ENCODE peak calls at places on chromosomes 6 and 20, in five cellular contexts. One of them, this sample, is unnamed.

GRCh38 chr6:133062077-133062476 is 179.1 kb upstream of the EYA4 start:
- DNase-seq in esophagus muscularis mucosa: no peak
- DNase-seq in ovary: no peak
- DNase-seq in GM12865: no peak
- DNase-seq in astrocyte of the spinal cord: peak; percentile 88
- DNase-seq in this sample: peak; percentile 46

GRCh38 chr20:37986873-37987601 is 46.2 kb downstream of the TTI1 start:
- DNase-seq in esophagus muscularis mucosa: no peak
- DNase-seq in ovary: no peak
- DNase-seq in astrocyte of the spinal cord: peak; percentile 55
- DNase-seq in GM12865: no peak
- DNase-seq in this sample: peak; percentile 8

GRCh38 chr6:14094721-14095120 is 22.9 kb upstream of the CD83 start:
- DNase-seq in ovary: no peak
- DNase-seq in esophagus muscularis mucosa: no peak
- DNase-seq in GM12865: no peak
- DNase-seq in astrocyte of the spinal cord: no peak
- DNase-seq in this sample: peak; percentile 29

GRCh38 chr6:39553811-39554802 is 171.1 kb downstream of the KIF6 start:
- DNase-seq in esophagus muscularis mucosa: no peak
- DNase-seq in GM12865: no peak
- DNase-seq in astrocyte of the spinal cord: peak; percentile 48
- DNase-seq in ovary: no peak
- DNase-seq in this sample: no peak

GRCh38 chr6:36655073-36655847 is 23.3 kb upstream of the CDKN1A start:
- DNase-seq in GM12865: peak; percentile 49
- DNase-seq in ovary: no peak
- DNase-seq in esophagus muscularis mucosa: no peak
- DNase-seq in astrocyte of the spinal cord: no peak
- DNase-seq in this sample: no peak

GRCh38 chr6:129598244-129599187 is 111.5 kb downstream of the ARHGAP18 start:
- DNase-seq in astrocyte of the spinal cord: peak; percentile 86
- DNase-seq in ovary: no peak
- DNase-seq in esophagus muscularis mucosa: no peak
- DNase-seq in GM12865: peak; percentile 84
- DNase-seq in this sample: peak; percentile 82

GRCh38 chr6:39362487-39362865 is 40.0 kb upstream of the KCNK16 start:
- DNase-seq in esophagus muscularis mucosa: no peak
- DNase-seq in ovary: no peak
- DNase-seq in GM12865: no peak
- DNase-seq in astrocyte of the spinal cord: no peak
- DNase-seq in this sample: no peak

GRCh38 chr6:27332692-27333641 is 20.9 kb upstream of the POM121L2 start:
- DNase-seq in astrocyte of the spinal cord: peak; percentile 43
- DNase-seq in GM12865: peak; percentile 80
- DNase-seq in ovary: peak; percentile 48
- DNase-seq in esophagus muscularis mucosa: no peak
- DNase-seq in this sample: peak; percentile 43

GRCh38 chr6:51584163-51584562 is 503.2 kb downstream of the PKHD1 start:
- DNase-seq in ovary: no peak
- DNase-seq in astrocyte of the spinal cord: no peak
- DNase-seq in esophagus muscularis mucosa: no peak
- DNase-seq in GM12865: no peak
- DNase-seq in this sample: no peak

GRCh38 chr6:38974389-38975133 is 74.0 kb upstream of the GLP1R start:
- DNase-seq in esophagus muscularis mucosa: no peak
- DNase-seq in astrocyte of the spinal cord: no peak
- DNase-seq in GM12865: no peak
- DNase-seq in ovary: no peak
- DNase-seq in this sample: peak; percentile 87

GRCh38 chr6:88561034-88561973 is 395.2 kb upstream of the CNR1 start:
- DNase-seq in astrocyte of the spinal cord: no peak
- DNase-seq in esophagus muscularis mucosa: no peak
- DNase-seq in GM12865: peak; percentile 25
- DNase-seq in ovary: no peak
- DNase-seq in this sample: no peak

GRCh38 chr6:13006578-13007300 is 290.2 kb downstream of the PHACTR1 start:
- DNase-seq in astrocyte of the spinal cord: peak; percentile 8
- DNase-seq in GM12865: no peak
- DNase-seq in ovary: no peak
- DNase-seq in esophagus muscularis mucosa: no peak
- DNase-seq in this sample: no peak

GRCh38 chr20:62953839-62954703 is 1.6 kb downstream of the SLC17A9 start:
- DNase-seq in GM12865: peak; percentile 93
- DNase-seq in ovary: peak; percentile 84
- DNase-seq in esophagus muscularis mucosa: no peak
- DNase-seq in astrocyte of the spinal cord: peak; percentile 54
- DNase-seq in this sample: peak; percentile 86

GRCh38 chr20:23679448-23680092 is 9.3 kb downstream of the CST4 start:
- DNase-seq in ovary: no peak
- DNase-seq in astrocyte of the spinal cord: no peak
- DNase-seq in GM12865: no peak
- DNase-seq in esophagus muscularis mucosa: peak; percentile 75
- DNase-seq in this sample: no peak

GRCh38 chr6:43806758-43807227 is 36.8 kb downstream of the VEGFA start:
- DNase-seq in esophagus muscularis mucosa: no peak
- DNase-seq in ovary: no peak
- DNase-seq in GM12865: no peak
- DNase-seq in astrocyte of the spinal cord: no peak
- DNase-seq in this sample: no peak

GRCh38 chr6:132365319-132365907 is 35.9 kb downstream of the MOXD1 start:
- DNase-seq in esophagus muscularis mucosa: no peak
- DNase-seq in ovary: no peak
- DNase-seq in GM12865: peak; percentile 79
- DNase-seq in astrocyte of the spinal cord: peak; percentile 48
- DNase-seq in this sample: peak; percentile 81

GRCh38 chr20:62935204-62935967 is 2.6 kb upstream of the GID8 start:
- DNase-seq in ovary: no peak
- DNase-seq in esophagus muscularis mucosa: no peak
- DNase-seq in GM12865: no peak
- DNase-seq in astrocyte of the spinal cord: no peak
- DNase-seq in this sample: no peak

GRCh38 chr6:7684076-7684475 is 41.8 kb upstream of the BMP6 start:
- DNase-seq in GM12865: no peak
- DNase-seq in ovary: no peak
- DNase-seq in esophagus muscularis mucosa: peak; percentile 50
- DNase-seq in astrocyte of the spinal cord: no peak
- DNase-seq in this sample: no peak

GRCh38 chr20:59010321-59010994 is 3.4 kb upstream of the CTSZ start:
- DNase-seq in ovary: no peak
- DNase-seq in GM12865: no peak
- DNase-seq in esophagus muscularis mucosa: no peak
- DNase-seq in astrocyte of the spinal cord: peak; percentile 19
- DNase-seq in this sample: no peak

GRCh38 chr20:49866051-49866450 is 49.3 kb downstream of the SPATA2 start:
- DNase-seq in astrocyte of the spinal cord: no peak
- DNase-seq in GM12865: peak; percentile 77
- DNase-seq in esophagus muscularis mucosa: no peak
- DNase-seq in ovary: no peak
- DNase-seq in this sample: peak; percentile 95

GRCh38 chr6:102549221-102549874 is 1155.8 kb downstream of the GRIK2 start:
- DNase-seq in ovary: no peak
- DNase-seq in esophagus muscularis mucosa: no peak
- DNase-seq in GM12865: no peak
- DNase-seq in astrocyte of the spinal cord: no peak
- DNase-seq in this sample: no peak

GRCh38 chr6:127842562-127842961 is 58.3 kb downstream of the THEMIS start:
- DNase-seq in astrocyte of the spinal cord: no peak
- DNase-seq in ovary: no peak
- DNase-seq in esophagus muscularis mucosa: no peak
- DNase-seq in GM12865: no peak
- DNase-seq in this sample: no peak

GRCh38 chr20:23234311-23235078 is 116.1 kb upstream of the NXT1 start:
- DNase-seq in GM12865: no peak
- DNase-seq in ovary: no peak
- DNase-seq in esophagus muscularis mucosa: peak; percentile 68
- DNase-seq in astrocyte of the spinal cord: peak; percentile 10
- DNase-seq in this sample: peak; percentile 30

GRCh38 chr6:146914563-146915483 is 289.4 kb upstream of the STXBP5 start:
- DNase-seq in astrocyte of the spinal cord: peak; percentile 98
- DNase-seq in GM12865: no peak
- DNase-seq in esophagus muscularis mucosa: no peak
- DNase-seq in ovary: peak; percentile 57
- DNase-seq in this sample: peak; percentile 98

GRCh38 chr20:37524859-37525708 is 2.6 kb downstream of the BLCAP start:
- DNase-seq in esophagus muscularis mucosa: no peak
- DNase-seq in astrocyte of the spinal cord: no peak
- DNase-seq in ovary: no peak
- DNase-seq in GM12865: no peak
- DNase-seq in this sample: no peak

GRCh38 chr6:95078457-95078856 is 498.9 kb upstream of the MANEA start:
- DNase-seq in ovary: no peak
- DNase-seq in astrocyte of the spinal cord: no peak
- DNase-seq in esophagus muscularis mucosa: no peak
- DNase-seq in GM12865: no peak
- DNase-seq in this sample: no peak
- TF ChIP-seq CTCF in ovary: no peak
- TF ChIP-seq CTCF in astrocyte of the spinal cord: no peak
- TF ChIP-seq CTCF in esophagus muscularis mucosa: no peak
- TF ChIP-seq CTCF in GM12865: no peak
- TF ChIP-seq CTCF in this sample: no peak

DNA sequence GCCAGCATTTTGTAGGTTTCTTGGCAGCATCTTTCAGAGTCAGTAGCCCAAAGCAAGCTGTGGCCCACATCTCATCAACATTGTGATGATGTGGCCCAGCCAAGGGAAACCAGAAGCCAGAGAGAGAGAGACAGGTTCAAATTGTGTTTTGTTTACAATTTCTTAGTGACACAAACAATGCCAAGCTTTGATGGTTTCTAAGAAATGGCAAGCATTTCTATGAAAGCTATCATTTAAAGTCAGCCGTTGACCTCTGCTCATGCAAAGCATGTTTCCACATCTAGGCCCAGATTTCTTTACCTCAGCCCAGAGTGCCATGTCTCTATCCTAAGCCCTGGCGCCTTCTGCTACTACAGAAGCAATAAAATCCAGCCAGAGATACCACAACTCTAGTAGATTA is 32.9 kb downstream of the GCM1 start:
- DNase-seq in GM12865: no peak
- DNase-seq in astrocyte of the spinal cord: no peak
- DNase-seq in ovary: no peak
- DNase-seq in esophagus muscularis mucosa: no peak
- DNase-seq in this sample: no peak
- H3K4me3 ChIP-seq in GM12865: no peak overlapping the region
- H3K4me3 ChIP-seq in astrocyte of the spinal cord: no peak overlapping the region
- H3K4me3 ChIP-seq in ovary: no peak overlapping the region
- H3K4me3 ChIP-seq in esophagus muscularis mucosa: no peak overlapping the region
- H3K4me3 ChIP-seq in this sample: no peak overlapping the region

GRCh38 chr6:22129751-22130150 is 167.1 kb downstream of the PRL start:
- DNase-seq in ovary: no peak
- DNase-seq in esophagus muscularis mucosa: no peak
- DNase-seq in GM12865: no peak
- DNase-seq in astrocyte of the spinal cord: no peak
- DNase-seq in this sample: peak; percentile 65

GRCh38 chr6:22126910-22127309 is 169.9 kb downstream of the PRL start:
- DNase-seq in esophagus muscularis mucosa: no peak
- DNase-seq in astrocyte of the spinal cord: no peak
- DNase-seq in GM12865: no peak
- DNase-seq in ovary: no peak
- DNase-seq in this sample: no peak

GRCh38 chr6:22124756-22125155 is 172.1 kb downstream of the PRL start:
- DNase-seq in esophagus muscularis mucosa: no peak
- DNase-seq in astrocyte of the spinal cord: no peak
- DNase-seq in GM12865: no peak
- DNase-seq in ovary: no peak
- DNase-seq in this sample: no peak
- TF ChIP-seq CTCF in esophagus muscularis mucosa: no peak
- TF ChIP-seq CTCF in astrocyte of the spinal cord: no peak
- TF ChIP-seq CTCF in GM12865: no peak
- TF ChIP-seq CTCF in ovary: no peak
- TF ChIP-seq CTCF in this sample: no peak

GRCh38 chr6:163670283-163670682 is 255.8 kb downstream of the QKI start:
- DNase-seq in GM12865: no peak
- DNase-seq in astrocyte of the spinal cord: no peak
- DNase-seq in esophagus muscularis mucosa: no peak
- DNase-seq in ovary: no peak
- DNase-seq in this sample: no peak

GRCh38 chr6:163672710-163673109 is 258.2 kb downstream of the QKI start:
- DNase-seq in GM12865: no peak
- DNase-seq in astrocyte of the spinal cord: no peak
- DNase-seq in ovary: no peak
- DNase-seq in esophagus muscularis mucosa: no peak
- DNase-seq in this sample: no peak

GRCh38 chr6:163668061-163668426 is 253.5 kb downstream of the QKI start:
- DNase-seq in astrocyte of the spinal cord: no peak
- DNase-seq in esophagus muscularis mucosa: peak; percentile 5
- DNase-seq in ovary: no peak
- DNase-seq in GM12865: no peak
- DNase-seq in this sample: no peak

GRCh38 chr6:163671355-163671754 is 256.8 kb downstream of the QKI start:
- DNase-seq in GM12865: no peak
- DNase-seq in ovary: no peak
- DNase-seq in astrocyte of the spinal cord: no peak
- DNase-seq in esophagus muscularis mucosa: no peak
- DNase-seq in this sample: peak; percentile 26

GRCh38 chr6:163671791-163672190 is 257.3 kb downstream of the QKI start:
- DNase-seq in astrocyte of the spinal cord: no peak
- DNase-seq in esophagus muscularis mucosa: no peak
- DNase-seq in GM12865: no peak
- DNase-seq in ovary: no peak
- DNase-seq in this sample: no peak
- H3K4me3 ChIP-seq in astrocyte of the spinal cord: no peak overlapping the region
- H3K4me3 ChIP-seq in esophagus muscularis mucosa: no peak overlapping the region
- H3K4me3 ChIP-seq in GM12865: no peak overlapping the region
- H3K4me3 ChIP-seq in ovary: no peak overlapping the region
- H3K4me3 ChIP-seq in this sample: peak overlapping the region; percentile 33

GRCh38 chr6:107657755-107658461 is 166.2 kb downstream of the SCML4 start:
- DNase-seq in ovary: no peak
- DNase-seq in astrocyte of the spinal cord: peak; percentile 85
- DNase-seq in esophagus muscularis mucosa: no peak
- DNase-seq in GM12865: peak; percentile 97
- DNase-seq in this sample: peak; percentile 53
- TF ChIP-seq CTCF in ovary: no peak
- TF ChIP-seq CTCF in astrocyte of the spinal cord: peak; percentile 41
- TF ChIP-seq CTCF in esophagus muscularis mucosa: peak; percentile 30
- TF ChIP-seq CTCF in GM12865: peak; percentile 39
- TF ChIP-seq CTCF in this sample: peak; percentile 29

DNA sequence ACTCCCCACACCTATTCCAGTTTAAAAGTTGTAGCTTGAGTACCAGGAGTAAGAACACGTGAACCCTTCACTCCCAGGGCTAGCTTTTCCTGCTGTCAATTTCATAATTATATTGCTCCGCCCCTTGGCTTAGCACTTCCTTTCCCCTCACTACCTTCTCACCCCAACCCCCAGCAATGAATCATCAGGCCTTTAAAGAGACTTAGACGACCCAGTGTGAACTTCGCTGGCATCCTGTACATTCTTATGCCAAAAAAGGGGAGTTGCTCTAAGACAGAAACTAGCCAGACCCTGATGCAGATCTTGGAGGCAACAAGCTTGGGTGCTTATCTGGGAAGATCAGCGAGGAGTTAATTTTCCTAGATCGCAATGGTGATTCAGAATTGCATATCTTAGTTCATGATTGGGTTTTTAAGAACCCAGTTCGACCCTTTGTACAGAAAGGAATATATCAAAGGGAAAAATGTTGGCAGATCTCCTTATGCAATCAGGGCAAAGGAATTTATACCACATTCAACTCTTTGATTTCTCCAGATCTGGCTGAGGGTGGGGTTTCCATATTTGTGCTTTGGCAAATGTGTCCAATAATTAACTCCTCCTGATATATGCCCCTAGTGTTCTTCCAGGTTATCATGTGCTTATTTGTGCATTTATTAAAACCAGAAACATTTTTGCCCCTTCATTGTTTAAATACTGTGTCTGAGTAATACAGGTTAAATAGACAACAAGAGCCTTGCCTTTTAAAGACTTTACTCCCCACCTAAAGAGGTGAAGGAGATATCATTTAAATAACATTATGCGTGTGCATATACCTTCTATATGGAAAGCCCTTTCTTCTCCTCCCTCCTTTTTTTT is 8.1 kb upstream of the ATXN1 start:
- DNase-seq in ovary: no peak
- DNase-seq in astrocyte of the spinal cord: peak; percentile 91
- DNase-seq in GM12865: peak; percentile 49
- DNase-seq in esophagus muscularis mucosa: no peak
- DNase-seq in this sample: peak; percentile 93
- H3K4me3 ChIP-seq in ovary: no peak overlapping the region
- H3K4me3 ChIP-seq in astrocyte of the spinal cord: no peak overlapping the region
- H3K4me3 ChIP-seq in GM12865: no peak overlapping the region
- H3K4me3 ChIP-seq in esophagus muscularis mucosa: no peak overlapping the region
- H3K4me3 ChIP-seq in this sample: peak overlapping the region; percentile 24

This sample was measured in fibroblast of villous mesenchyme.